ENCODE peak calls at places on chromosomes 13 and 19, in eight cellular contexts. One of them, this sample, is unnamed.

GRCh38 chr13:33763021-33763420 is 54.9 kb upstream of the RFC3 start:
- DNase-seq in HS-5: no peak
- DNase-seq in naive B cell: no peak
- DNase-seq in transverse colon: no peak
- DNase-seq in amniotic epithelial cell: peak
- DNase-seq in smooth muscle cell of the brain vasculature: no peak
- DNase-seq in activated CD4-positive, alpha-beta T cell treated with anti-CD3 and anti-CD28 coated beads for 48 hours: no peak
- DNase-seq in nucleus accumbens: no peak
- DNase-seq in this sample: no peak

GRCh38 chr19:22530042-22530441 is 104.1 kb upstream of the ZNF492 start:
- DNase-seq in naive B cell: no peak
- DNase-seq in activated CD4-positive, alpha-beta T cell treated with anti-CD3 and anti-CD28 coated beads for 48 hours: no peak
- DNase-seq in transverse colon: no peak
- DNase-seq in amniotic epithelial cell: no peak
- DNase-seq in HS-5: no peak
- DNase-seq in nucleus accumbens: no peak
- DNase-seq in smooth muscle cell of the brain vasculature: no peak
- DNase-seq in this sample: no peak

GRCh38 chr19:49506575-49507105 is 5.8 kb upstream of the FCGRT start:
- DNase-seq in naive B cell: peak
- DNase-seq in HS-5: no peak
- DNase-seq in activated CD4-positive, alpha-beta T cell treated with anti-CD3 and anti-CD28 coated beads for 48 hours: peak
- DNase-seq in transverse colon: peak
- DNase-seq in nucleus accumbens: no peak
- DNase-seq in smooth muscle cell of the brain vasculature: no peak
- DNase-seq in amniotic epithelial cell: peak
- DNase-seq in this sample: peak

GRCh38 chr19:35107541-35107939 is 8.1 kb upstream of the FXYD3 start:
- DNase-seq in amniotic epithelial cell: peak
- DNase-seq in nucleus accumbens: peak
- DNase-seq in transverse colon: peak
- DNase-seq in smooth muscle cell of the brain vasculature: no peak
- DNase-seq in naive B cell: no peak
- DNase-seq in HS-5: no peak
- DNase-seq in activated CD4-positive, alpha-beta T cell treated with anti-CD3 and anti-CD28 coated beads for 48 hours: peak
- DNase-seq in this sample: peak

GRCh38 chr19:41307090-41307875 is 2.7 kb upstream of the CCDC97 start:
- DNase-seq in amniotic epithelial cell: no peak
- DNase-seq in nucleus accumbens: no peak
- DNase-seq in naive B cell: no peak
- DNase-seq in activated CD4-positive, alpha-beta T cell treated with anti-CD3 and anti-CD28 coated beads for 48 hours: no peak
- DNase-seq in smooth muscle cell of the brain vasculature: no peak
- DNase-seq in HS-5: no peak
- DNase-seq in transverse colon: no peak
- DNase-seq in this sample: no peak

GRCh38 chr13:48304132-48304876 is 753 bp downstream of the RB1 start:
- DNase-seq in nucleus accumbens: no peak
- DNase-seq in smooth muscle cell of the brain vasculature: no peak
- DNase-seq in naive B cell: peak
- DNase-seq in transverse colon: peak
- DNase-seq in activated CD4-positive, alpha-beta T cell treated with anti-CD3 and anti-CD28 coated beads for 48 hours: peak
- DNase-seq in amniotic epithelial cell: peak
- DNase-seq in HS-5: no peak
- DNase-seq in this sample: peak

GRCh38 chr13:45242070-45242469 is 41.2 kb upstream of the KCTD4 start:
- DNase-seq in smooth muscle cell of the brain vasculature: no peak
- DNase-seq in activated CD4-positive, alpha-beta T cell treated with anti-CD3 and anti-CD28 coated beads for 48 hours: no peak
- DNase-seq in amniotic epithelial cell: peak
- DNase-seq in HS-5: no peak
- DNase-seq in transverse colon: peak
- DNase-seq in naive B cell: no peak
- DNase-seq in nucleus accumbens: no peak
- DNase-seq in this sample: no peak

GRCh38 chr13:91817250-91817649 is 418.8 kb downstream of the GPC5 start:
- DNase-seq in activated CD4-positive, alpha-beta T cell treated with anti-CD3 and anti-CD28 coated beads for 48 hours: no peak
- DNase-seq in transverse colon: no peak
- DNase-seq in smooth muscle cell of the brain vasculature: no peak
- DNase-seq in naive B cell: no peak
- DNase-seq in amniotic epithelial cell: peak
- DNase-seq in nucleus accumbens: no peak
- DNase-seq in HS-5: no peak
- DNase-seq in this sample: no peak

GRCh38 chr19:7636691-7637373 is at the start of gene STXBP2:
- DNase-seq in nucleus accumbens: peak
- DNase-seq in activated CD4-positive, alpha-beta T cell treated with anti-CD3 and anti-CD28 coated beads for 48 hours: peak
- DNase-seq in smooth muscle cell of the brain vasculature: no peak
- DNase-seq in HS-5: no peak
- DNase-seq in amniotic epithelial cell: peak
- DNase-seq in naive B cell: peak
- DNase-seq in transverse colon: peak
- DNase-seq in this sample: peak

GRCh38 chr13:82879921-82880320 is 1002.4 kb downstream of the SLITRK1 start:
- DNase-seq in amniotic epithelial cell: no peak
- DNase-seq in transverse colon: no peak
- DNase-seq in nucleus accumbens: no peak
- DNase-seq in naive B cell: no peak
- DNase-seq in HS-5: no peak
- DNase-seq in smooth muscle cell of the brain vasculature: no peak
- DNase-seq in activated CD4-positive, alpha-beta T cell treated with anti-CD3 and anti-CD28 coated beads for 48 hours: no peak
- DNase-seq in this sample: no peak

GRCh38 chr13:94548382-94549240 is 47.3 kb downstream of the TGDS start:
- DNase-seq in transverse colon: peak
- DNase-seq in amniotic epithelial cell: peak
- DNase-seq in naive B cell: no peak
- DNase-seq in activated CD4-positive, alpha-beta T cell treated with anti-CD3 and anti-CD28 coated beads for 48 hours: peak
- DNase-seq in smooth muscle cell of the brain vasculature: peak
- DNase-seq in nucleus accumbens: peak
- DNase-seq in HS-5: peak
- DNase-seq in this sample: peak

GRCh38 chr13:104937881-104938280 is 1597.6 kb downstream of the EFNB2 start:
- DNase-seq in naive B cell: no peak
- DNase-seq in smooth muscle cell of the brain vasculature: no peak
- DNase-seq in nucleus accumbens: no peak
- DNase-seq in amniotic epithelial cell: peak
- DNase-seq in activated CD4-positive, alpha-beta T cell treated with anti-CD3 and anti-CD28 coated beads for 48 hours: no peak
- DNase-seq in HS-5: no peak
- DNase-seq in transverse colon: no peak
- DNase-seq in this sample: no peak

GRCh38 chr13:77544365-77544764 is 8.9 kb downstream of the SCEL start:
- DNase-seq in activated CD4-positive, alpha-beta T cell treated with anti-CD3 and anti-CD28 coated beads for 48 hours: no peak
- DNase-seq in amniotic epithelial cell: no peak
- DNase-seq in nucleus accumbens: no peak
- DNase-seq in naive B cell: no peak
- DNase-seq in smooth muscle cell of the brain vasculature: no peak
- DNase-seq in HS-5: no peak
- DNase-seq in transverse colon: peak
- DNase-seq in this sample: no peak

GRCh38 chr19:15442142-15442920 is 7.4 kb downstream of the WIZ start:
- DNase-seq in smooth muscle cell of the brain vasculature: no peak
- DNase-seq in naive B cell: no peak
- DNase-seq in nucleus accumbens: no peak
- DNase-seq in HS-5: no peak
- DNase-seq in activated CD4-positive, alpha-beta T cell treated with anti-CD3 and anti-CD28 coated beads for 48 hours: no peak
- DNase-seq in transverse colon: no peak
- DNase-seq in amniotic epithelial cell: no peak
- DNase-seq in this sample: no peak

GRCh38 chr13:75165543-75166230 is 316.3 kb downstream of the TBC1D4 start:
- DNase-seq in activated CD4-positive, alpha-beta T cell treated with anti-CD3 and anti-CD28 coated beads for 48 hours: no peak
- DNase-seq in transverse colon: no peak
- DNase-seq in smooth muscle cell of the brain vasculature: no peak
- DNase-seq in naive B cell: no peak
- DNase-seq in amniotic epithelial cell: no peak
- DNase-seq in HS-5: no peak
- DNase-seq in nucleus accumbens: no peak
- DNase-seq in this sample: no peak

GRCh38 chr13:40472427-40473220 is 193.8 kb downstream of the FOXO1 start:
- DNase-seq in nucleus accumbens: no peak
- DNase-seq in transverse colon: no peak
- DNase-seq in naive B cell: no peak
- DNase-seq in HS-5: no peak
- DNase-seq in smooth muscle cell of the brain vasculature: no peak
- DNase-seq in activated CD4-positive, alpha-beta T cell treated with anti-CD3 and anti-CD28 coated beads for 48 hours: no peak
- DNase-seq in amniotic epithelial cell: no peak
- DNase-seq in this sample: no peak

GRCh38 chr19:45070861-45071544 is 5.3 kb downstream of the ZNF296 start:
- DNase-seq in smooth muscle cell of the brain vasculature: no peak
- DNase-seq in activated CD4-positive, alpha-beta T cell treated with anti-CD3 and anti-CD28 coated beads for 48 hours: no peak
- DNase-seq in naive B cell: no peak
- DNase-seq in nucleus accumbens: no peak
- DNase-seq in amniotic epithelial cell: no peak
- DNase-seq in transverse colon: no peak
- DNase-seq in HS-5: no peak
- DNase-seq in this sample: no peak

GRCh38 chr19:9917322-9917721 is 19.0 kb downstream of the OLFM2 start:
- DNase-seq in smooth muscle cell of the brain vasculature: no peak
- DNase-seq in activated CD4-positive, alpha-beta T cell treated with anti-CD3 and anti-CD28 coated beads for 48 hours: no peak
- DNase-seq in amniotic epithelial cell: peak
- DNase-seq in naive B cell: no peak
- DNase-seq in HS-5: peak
- DNase-seq in nucleus accumbens: no peak
- DNase-seq in transverse colon: no peak
- DNase-seq in this sample: no peak

GRCh38 chr13:61905054-61905453 is 489.4 kb upstream of the PCDH20 start:
- DNase-seq in HS-5: no peak
- DNase-seq in naive B cell: no peak
- DNase-seq in nucleus accumbens: no peak
- DNase-seq in amniotic epithelial cell: no peak
- DNase-seq in transverse colon: no peak
- DNase-seq in smooth muscle cell of the brain vasculature: no peak
- DNase-seq in activated CD4-positive, alpha-beta T cell treated with anti-CD3 and anti-CD28 coated beads for 48 hours: no peak
- DNase-seq in this sample: no peak

GRCh38 chr19:49336482-49337266 is 1.5 kb downstream of the CD37 start:
- DNase-seq in HS-5: no peak
- DNase-seq in activated CD4-positive, alpha-beta T cell treated with anti-CD3 and anti-CD28 coated beads for 48 hours: no peak
- DNase-seq in nucleus accumbens: no peak
- DNase-seq in amniotic epithelial cell: no peak
- DNase-seq in smooth muscle cell of the brain vasculature: no peak
- DNase-seq in naive B cell: no peak
- DNase-seq in transverse colon: no peak
- DNase-seq in this sample: no peak

GRCh38 chr13:84132491-84132890 is 250.2 kb upstream of the SLITRK1 start:
- DNase-seq in transverse colon: no peak
- DNase-seq in nucleus accumbens: no peak
- DNase-seq in amniotic epithelial cell: no peak
- DNase-seq in activated CD4-positive, alpha-beta T cell treated with anti-CD3 and anti-CD28 coated beads for 48 hours: no peak
- DNase-seq in smooth muscle cell of the brain vasculature: no peak
- DNase-seq in naive B cell: no peak
- DNase-seq in HS-5: no peak
- DNase-seq in this sample: no peak

GRCh38 chr13:51643114-51643881 is 59.0 kb downstream of the WDFY2 start:
- DNase-seq in smooth muscle cell of the brain vasculature: no peak
- DNase-seq in amniotic epithelial cell: peak
- DNase-seq in transverse colon: no peak
- DNase-seq in naive B cell: no peak
- DNase-seq in nucleus accumbens: no peak
- DNase-seq in HS-5: peak
- DNase-seq in activated CD4-positive, alpha-beta T cell treated with anti-CD3 and anti-CD28 coated beads for 48 hours: no peak
- DNase-seq in this sample: no peak

This sample was measured in stimulated activated naive CD8-positive, alpha-beta T cell treated with anti-CD3 and anti-CD28 coated beads, Interleukin-15, Interleukin-2, amounts not matched to agents 100 U/mL and 50 U/mL, for 24 hours.